ENCODE peak calls at places on chromosomes 5 and 9, in four cellular contexts. J is mucosa of descending colon, T is heart right ventricle, I is HFFc6. Z is an unnamed sample.

GRCh38 chr5:67510204-67510603 is 313.6 kb upstream of the CD180 start:
- DNase-seq in J (no peak), I (no peak), T (no peak), Z (no peak)

GRCh38 chr9:91315191-91315590 is 46.5 kb downstream of the AUH start:
- DNase-seq in J (no peak), I (no peak), T (no peak), Z (no peak)

GRCh38 chr5:172274951-172275753 is 8.4 kb downstream of the UBTD2 start:
- DNase-seq in T (no peak), J (no peak), I (no peak), Z (no peak)

GRCh38 chr9:75148551-75148950 is 60.2 kb downstream of the OSTF1 start:
- DNase-seq in T (no peak), J (no peak), I (peak), Z (no peak)

GRCh38 chr5:84017704-84018240 is 297.1 kb upstream of the HAPLN1 start:
- DNase-seq in T (no peak), I (no peak), J (no peak), Z (no peak)

GRCh38 chr5:17317499-17317898 is 100.1 kb downstream of the BASP1 start:
- DNase-seq in I (no peak), T (no peak), J (no peak), Z (no peak)

GRCh38 chr5:91898865-91899264 is 515.7 kb upstream of the ARRDC3 start:
- DNase-seq in I (no peak), J (no peak), T (no peak), Z (no peak)

GRCh38 chr9:134558124-134558805 is 83.3 kb upstream of the COL5A1 start:
- DNase-seq in J (peak), T (no peak), I (no peak), Z (no peak)

GRCh38 chr5:151105561-151105960 is 24.7 kb upstream of the TNIP1 start:
- DNase-seq in T (no peak), I (no peak), J (no peak), Z (no peak)

DNA sequence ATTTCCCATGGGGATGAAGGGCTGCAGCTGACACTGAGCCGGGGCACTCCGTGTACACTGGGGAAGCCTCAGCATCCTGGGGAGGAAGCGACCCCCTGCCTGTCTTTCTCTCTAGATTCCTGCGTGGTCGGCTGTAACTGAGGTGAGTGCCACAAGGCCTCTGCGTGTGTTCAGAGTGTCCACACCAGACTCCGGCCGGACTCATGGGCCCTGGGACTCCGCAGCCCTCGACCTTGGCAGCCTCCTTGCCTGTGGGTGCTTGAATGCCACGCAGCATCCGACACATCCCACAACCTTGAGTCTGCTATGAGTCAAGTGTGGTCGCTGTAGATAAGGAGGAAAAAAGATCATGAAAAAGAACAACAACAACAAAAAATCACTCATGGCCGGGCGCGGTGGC is 23.4 kb downstream of the PAEP start:
- DNase-seq in T (no peak), I (no peak), J (no peak), Z (no peak)
- TF ChIP-seq CTCF in T (no peak), I (no peak), J (no peak), Z (no peak)

GRCh38 chr9:127724012-127724411 is 8.1 kb downstream of the TTC16 start:
- DNase-seq in J (no peak), I (no peak), T (peak), Z (no peak)

GRCh38 chr9:127721391-127721821 is 5.5 kb downstream of the TTC16 start:
- DNase-seq in J (peak), T (no peak), I (no peak), Z (no peak)

GRCh38 chr9:127722055-127722454 is 6.2 kb downstream of the TTC16 start:
- DNase-seq in I (no peak), J (no peak), T (no peak), Z (no peak)

GRCh38 chr9:127723013-127723412 is 7.1 kb downstream of the TTC16 start:
- DNase-seq in J (no peak), T (no peak), I (no peak), Z (no peak)

DNA sequence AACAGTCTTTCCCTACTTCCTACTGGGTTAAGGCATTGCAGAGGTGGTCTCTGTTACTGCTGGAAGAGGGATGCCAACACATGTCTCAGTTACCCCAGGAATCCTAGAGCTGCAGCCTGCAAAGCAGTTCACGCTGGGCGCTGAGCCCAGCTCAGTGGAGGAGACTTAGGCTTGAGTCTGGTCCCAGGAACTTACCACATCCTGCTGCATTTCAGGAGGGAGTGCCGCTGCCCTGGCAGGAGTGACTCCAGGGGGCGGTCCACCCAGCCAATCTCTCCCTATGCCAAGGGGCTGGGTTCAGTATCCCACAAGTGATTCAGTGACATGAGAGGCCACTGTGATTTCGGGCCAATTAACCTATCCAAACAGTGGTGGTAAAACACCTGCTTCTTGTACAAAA is 7.6 kb downstream of the TTC16 start:
- DNase-seq in I (peak), J (no peak), T (no peak), Z (no peak)
- TF ChIP-seq CTCF in I (peak), J (no peak), T (no peak), Z (no peak)

GRCh38 chr5:80276186-80276585 is 20.3 kb upstream of the SERINC5 start:
- DNase-seq in J (no peak), I (no peak), T (no peak), Z (no peak)

GRCh38 chr5:80269991-80270438 is 14.2 kb upstream of the SERINC5 start:
- DNase-seq in J (no peak), I (no peak), T (no peak), Z (no peak)

DNA sequence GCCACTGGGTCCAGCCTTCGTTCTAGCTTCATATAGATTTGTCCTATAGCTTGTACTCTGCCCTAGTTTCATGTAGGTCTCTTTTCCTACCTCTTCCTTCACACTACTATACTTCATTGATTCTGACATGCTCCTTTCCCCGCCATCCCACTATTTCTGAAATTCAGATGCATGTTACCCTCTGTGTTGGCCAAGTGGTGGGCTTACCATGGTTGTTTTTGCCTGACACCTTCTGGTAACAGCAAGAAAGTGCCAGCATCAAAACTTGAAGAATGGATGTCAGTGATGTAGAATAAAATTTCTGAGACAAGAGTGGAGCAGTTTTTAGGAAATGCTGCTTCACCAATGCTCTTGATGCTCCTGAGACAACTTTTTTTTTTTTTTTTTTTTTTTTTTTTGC is 19.5 kb upstream of the SERINC5 start:
- DNase-seq in J (no peak), T (no peak), I (no peak), Z (no peak)
- TF ChIP-seq CTCF in J (no peak), T (peak), I (peak), Z (no peak)

GRCh38 chr5:157362982-157363381 is 97.0 kb upstream of the NIPAL4 start:
- DNase-seq in J (no peak), I (no peak), T (no peak), Z (no peak)

GRCh38 chr5:157365732-157366131 is 94.3 kb upstream of the NIPAL4 start:
- DNase-seq in T (no peak), J (no peak), I (no peak), Z (no peak)

GRCh38 chr5:157369507-157369906 is 90.5 kb upstream of the NIPAL4 start:
- DNase-seq in I (no peak), J (no peak), T (no peak), Z (no peak)

GRCh38 chr5:157370967-157371366 is 89.0 kb upstream of the NIPAL4 start:
- DNase-seq in T (no peak), J (no peak), I (no peak), Z (no peak)

DNA sequence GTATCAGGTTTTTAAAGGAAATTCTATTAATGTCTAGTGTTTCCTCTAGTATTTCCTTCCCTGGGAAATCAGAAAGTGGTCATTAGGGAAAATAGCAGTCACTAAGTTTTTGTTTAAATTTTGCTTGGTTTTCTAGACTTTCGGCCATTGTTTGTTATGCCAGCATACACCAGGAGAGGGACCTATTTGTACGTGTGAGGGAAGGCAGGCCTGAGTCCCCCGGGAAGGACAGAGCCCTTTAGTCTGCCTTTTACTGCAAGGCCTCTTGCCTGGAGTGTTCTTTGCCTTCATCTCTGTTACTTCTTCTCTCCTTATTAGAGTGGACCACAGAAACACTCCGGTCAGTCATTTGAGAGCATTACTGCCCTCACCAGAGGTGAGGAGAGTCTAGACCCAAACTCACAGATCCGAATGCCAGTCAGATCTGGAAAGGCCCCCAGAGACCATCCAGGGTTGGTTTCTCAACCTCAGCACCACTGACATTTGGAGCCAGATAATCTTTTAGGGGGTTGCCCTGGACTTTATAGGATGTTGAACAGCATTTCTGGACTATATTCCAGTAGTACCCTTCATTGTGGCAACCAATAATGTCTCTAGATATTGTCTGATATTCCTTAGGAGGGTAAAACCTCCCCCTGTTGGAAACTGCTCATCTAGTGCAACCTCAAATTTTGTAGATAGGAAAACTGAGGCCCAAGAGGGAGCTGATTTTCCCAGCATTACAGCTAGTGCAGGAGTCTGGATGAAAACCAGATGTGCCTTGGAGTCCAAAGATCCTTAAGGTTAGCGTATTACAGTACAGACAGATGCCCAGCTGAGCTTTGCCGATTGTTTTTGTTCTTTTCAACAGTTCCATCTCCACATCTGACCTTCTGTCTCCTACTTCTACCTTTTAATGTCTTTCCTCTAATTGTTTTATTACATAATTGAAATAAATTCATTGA is 93.0 kb upstream of the NIPAL4 start:
- DNase-seq in T (no peak), J (no peak), I (peak), Z (no peak)
- TF ChIP-seq CTCF in T (peak), J (no peak), I (peak), Z (no peak)

DNA sequence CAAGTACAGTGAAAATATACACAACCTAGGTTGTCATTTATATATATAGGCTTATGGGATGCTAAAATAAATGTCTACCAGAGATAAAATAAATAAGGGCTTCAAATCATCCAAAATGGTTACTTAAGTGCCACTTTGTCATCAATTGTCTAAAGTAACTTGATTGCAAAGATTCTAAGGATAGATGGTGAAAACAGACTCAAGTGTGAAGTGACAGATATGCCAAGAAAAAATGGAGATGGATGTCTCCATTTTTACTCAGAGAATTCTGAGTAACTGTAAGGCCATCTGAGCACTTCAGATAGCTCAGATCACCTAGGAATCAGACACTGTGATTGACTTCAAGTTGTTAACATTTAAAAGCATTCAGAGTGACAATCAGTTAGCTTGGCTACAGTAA is 824.3 kb downstream of the PRELID2 start:
- DNase-seq in J (no peak), I (no peak), T (no peak), Z (no peak)
- TF ChIP-seq CTCF in J (no peak), I (no peak), T (no peak), Z (no peak)

Z was measured in natural killer cell.